ENCODE peak calls at places on chromosomes 2 and 18, in six cellular contexts. B, L, I, S, Z and K are unnamed samples.

GRCh38 chr2:149686136-149686535 is 98.6 kb upstream of the MMADHC start:
- DNase-seq in S (no peak), B (no peak), I (no peak), Z (no peak), L (no peak), K (no peak)

GRCh38 chr2:8657423-8658062 is 24.3 kb upstream of the ID2 start:
- DNase-seq in Z (no peak), L (no peak), B (no peak), S (no peak), I (no peak), K (no peak)

GRCh38 chr2:121136323-121136722 is 148.7 kb downstream of the TFCP2L1 start:
- DNase-seq in S (no peak), L (no peak), B (no peak), Z (peak; percentile 16), I (no peak), K (no peak)

GRCh38 chr2:173969886-173970285 is 4.7 kb upstream of the SP3 start:
- DNase-seq in S (no peak), B (no peak), L (no peak), Z (no peak), I (no peak), K (no peak)

GRCh38 chr2:3117650-3118216 is 259.9 kb downstream of the EIPR1 start:
- DNase-seq in I (no peak), B (no peak), Z (no peak), S (no peak), L (no peak), K (no peak)

GRCh38 chr2:164456599-164456998 is 164.7 kb downstream of the GRB14 start:
- DNase-seq in I (no peak), B (no peak), Z (no peak), S (no peak), L (no peak), K (no peak)

GRCh38 chr2:239117831-239118230 is 269.9 kb downstream of the TWIST2 start:
- DNase-seq in L (no peak), Z (no peak), S (no peak), B (no peak), I (no peak), K (no peak)

GRCh38 chr18:28163201-28163778 is 13.6 kb downstream of the CDH2 start:
- DNase-seq in Z (no peak), I (no peak), B (no peak), L (no peak), S (no peak), K (no peak)

GRCh38 chr2:128786800-128787478 is 468.3 kb upstream of the HS6ST1 start:
- DNase-seq in B (no peak), S (no peak), I (no peak), Z (no peak), L (no peak), K (no peak)

GRCh38 chr18:24497052-24497754 is 36.8 kb downstream of the HRH4 start:
- DNase-seq in I (no peak), Z (no peak), S (no peak), L (no peak), B (no peak), K (no peak)

DNA sequence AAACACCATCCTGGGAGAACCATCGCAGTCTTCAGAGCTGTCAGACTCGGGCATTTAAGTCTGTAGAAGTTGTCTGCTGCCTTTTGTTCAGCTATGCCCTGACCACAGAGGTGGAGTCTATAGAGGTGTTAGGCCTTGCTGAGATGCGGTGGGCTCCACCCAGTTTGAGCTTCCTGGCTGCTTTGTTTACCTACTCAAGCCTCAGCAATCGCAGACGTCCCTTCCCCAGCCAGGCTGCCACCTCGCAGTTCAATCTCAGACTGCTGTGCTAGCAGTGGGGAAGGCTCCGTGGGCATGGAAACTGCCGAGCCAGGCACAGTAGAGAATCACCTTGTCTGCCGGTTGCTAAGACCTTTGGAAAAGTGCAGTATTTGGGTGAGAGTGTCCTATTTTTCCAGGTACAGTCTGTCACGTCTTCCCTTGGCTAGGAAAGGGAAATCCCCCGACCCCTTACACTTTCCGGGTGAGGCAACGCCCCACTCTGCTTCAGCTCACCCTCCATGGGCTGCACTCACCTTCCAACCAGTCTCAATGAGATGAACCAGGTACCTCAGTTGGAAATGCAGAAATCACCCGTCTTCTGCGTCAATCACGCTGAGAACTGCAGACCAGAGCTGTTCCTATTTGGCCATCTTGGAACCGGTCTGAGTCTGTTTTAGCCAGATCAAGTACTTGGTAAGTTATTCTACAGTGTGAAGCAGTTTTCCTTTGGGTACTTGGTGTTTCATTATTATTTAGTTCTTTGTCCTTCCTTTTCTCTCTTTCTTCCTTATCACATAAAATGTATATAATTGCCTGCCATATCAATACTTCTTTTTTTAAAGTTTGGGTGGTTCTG is 71.5 kb downstream of the CDC42EP3 start:
- DNase-seq in B (no peak), S (no peak), I (no peak), L (no peak), Z (no peak), K (no peak)
- TF ChIP-seq TAF1 in B (no peak), S (no peak), I (no peak), L (no peak), Z (no peak), K (no peak)

DNA sequence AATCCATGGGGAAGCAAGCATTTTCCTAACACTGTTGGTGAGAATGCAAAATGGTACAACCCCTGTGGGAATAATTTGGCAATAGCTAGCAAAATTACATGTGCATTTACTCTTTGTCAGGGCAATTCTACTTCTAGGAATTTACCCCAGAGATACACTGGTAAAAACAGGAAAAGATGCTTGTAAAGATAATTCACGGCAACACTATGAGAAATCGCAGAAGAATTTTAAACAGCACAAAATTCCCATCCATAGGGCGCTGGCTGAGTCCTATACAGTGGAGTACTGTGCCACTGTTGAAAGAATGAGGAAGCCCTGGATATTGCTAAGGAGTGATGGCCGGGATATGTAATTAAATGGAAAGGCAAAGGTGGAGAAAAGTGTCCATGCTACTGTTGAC is 75.8 kb downstream of the DGKD start:
- DNase-seq in I (no peak), B (no peak), S (no peak), Z (no peak), L (no peak), K (no peak)
- TF ChIP-seq POLR2AphosphoS5 in I (no peak), B (no peak), S (no peak), Z (no peak), L (no peak), K (no peak)

DNA sequence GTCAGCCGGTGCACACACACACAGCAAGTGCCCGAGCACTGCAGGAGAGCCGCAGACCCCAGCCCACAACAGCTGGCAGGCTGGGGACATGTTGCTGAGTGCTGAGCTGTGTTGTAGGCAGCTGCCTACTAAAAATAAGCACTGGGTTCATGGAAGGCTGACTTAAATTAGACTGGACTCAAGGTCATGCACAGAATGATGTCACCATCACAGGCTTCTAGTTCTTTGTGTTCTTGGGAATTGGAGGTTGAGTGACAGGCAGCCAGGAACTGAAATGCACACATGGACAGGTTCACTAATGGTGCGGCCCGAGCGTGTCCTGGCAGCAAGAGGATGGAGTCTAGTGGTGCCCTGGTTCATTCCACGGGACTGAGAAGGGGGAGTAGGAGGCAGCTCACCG is 71.3 kb downstream of the VWA3B start:
- DNase-seq in L (no peak), I (peak; percentile 19), B (no peak), Z (no peak), S (no peak), K (no peak)
- TF ChIP-seq POLR2A in L (no peak), I (no peak), B (no peak), Z (no peak), S (no peak), K (no peak)

DNA sequence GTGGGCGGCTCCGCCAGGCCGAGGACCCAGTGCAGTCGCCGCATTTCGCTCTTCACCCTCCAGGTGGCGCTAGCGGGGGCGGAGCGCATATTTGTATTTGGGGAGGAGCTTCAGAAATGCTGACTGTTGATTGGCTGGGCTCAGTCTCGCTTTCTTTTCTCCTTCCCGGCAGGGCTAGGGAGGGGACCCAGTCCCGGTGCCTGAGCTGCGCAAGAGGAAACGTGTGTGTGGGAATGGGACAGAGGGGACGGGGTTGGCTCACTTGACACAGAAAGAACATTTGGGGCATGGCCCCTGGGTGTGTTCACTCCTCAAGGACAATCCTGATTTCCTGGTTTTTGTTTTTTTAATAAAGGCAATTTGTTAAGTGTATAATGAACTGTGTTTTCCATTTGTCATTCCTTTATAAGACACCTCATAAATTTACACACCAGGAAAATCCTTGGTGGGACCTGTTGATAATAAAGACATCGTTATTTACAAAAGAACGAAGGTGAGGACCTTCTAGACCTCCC is 20.4 kb upstream of the DNMT3A start:
- DNase-seq in I (peak; percentile 93), B (peak; percentile 87), Z (peak; percentile 91), L (peak; percentile 88), S (peak; percentile 88), K (peak; percentile 84)
- TF ChIP-seq TAF1 in I (peak; percentile 65), B (peak; percentile 89), Z (peak; percentile 26), L (peak; percentile 90), S (peak; percentile 27), K (peak; percentile 91)

GRCh38 chr18:36129300-36130038 is at the start of the genes ELP2 and SLC39A6:
- DNase-seq in Z (peak; percentile 99), I (peak; percentile 91), S (peak; percentile 89), B (peak; percentile 88), L (peak; percentile 76), K (peak; percentile 84)
- TF ChIP-seq POLR2AphosphoS5 in Z (peak; percentile 75), I (peak; percentile 94), S (peak; percentile 69), B (peak; percentile 86), L (peak; percentile 93), K (peak; percentile 82)

GRCh38 chr2:70716951-70717350 is 51.0 kb downstream of the ADD2 start:
- DNase-seq in S (no peak), I (no peak), B (no peak), Z (no peak), L (no peak), K (no peak)

GRCh38 chr2:70718736-70719135 is 49.3 kb downstream of the ADD2 start:
- DNase-seq in B (no peak), S (no peak), I (no peak), L (no peak), Z (no peak), K (no peak)

GRCh38 chr2:70719231-70719630 is 48.8 kb downstream of the ADD2 start:
- DNase-seq in B (no peak), L (no peak), Z (no peak), S (no peak), I (no peak), K (no peak)

GRCh38 chr2:70716131-70716766 is 51.8 kb downstream of the ADD2 start:
- DNase-seq in B (no peak), I (no peak), Z (no peak), L (no peak), S (no peak), K (no peak)

GRCh38 chr2:70717431-70718038 is 50.5 kb downstream of the ADD2 start:
- DNase-seq in Z (peak; percentile 89), L (no peak), I (no peak), S (no peak), B (no peak), K (no peak)
- TF ChIP-seq POLR2A in Z (peak; percentile 72), L (no peak), I (no peak), S (no peak), B (no peak), K (no peak)

GRCh38 chr2:14631676-14632075 is 841 bp upstream of the LRATD1 start:
- DNase-seq in I (no peak), Z (no peak), S (no peak), B (no peak), L (no peak), K (no peak)
- TF ChIP-seq TAF1 in I (no peak), Z (no peak), S (no peak), B (no peak), L (no peak), K (no peak)

DNA sequence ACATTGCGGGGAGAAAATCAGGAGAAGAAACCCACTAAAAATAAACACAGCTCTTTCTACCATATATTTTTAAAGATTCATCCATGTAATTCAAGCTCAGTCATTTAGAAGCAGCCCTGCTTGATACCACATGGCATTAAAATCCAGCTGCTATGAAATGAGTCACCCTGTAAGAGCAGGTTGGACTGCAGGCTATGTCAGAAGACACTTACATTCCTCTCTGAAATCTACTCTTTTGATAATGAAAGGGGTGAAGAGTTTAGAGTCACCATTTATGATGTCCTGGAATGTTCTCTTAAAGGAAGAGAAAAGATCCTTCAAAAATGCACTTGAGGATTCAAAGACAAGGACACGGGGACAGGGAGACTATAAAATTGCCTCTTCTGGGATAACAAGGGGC is 100.6 kb upstream of the APCDD1 start:
- DNase-seq in Z (no peak), B (no peak), I (no peak), L (no peak), S (no peak), K (no peak)
- TF ChIP-seq POLR2AphosphoS5 in Z (no peak), B (no peak), I (no peak), L (no peak), S (no peak), K (no peak)